ENCODE peak calls at places on chromosomes 13 and 19, in five cellular contexts. Q, K, S, W and G are unnamed samples.
A peak's percentile ranks its signal among the peaks of the same experiment; 100 is the strongest.

GRCh38 chr13:29520671-29521070 is 74.8 kb downstream of the SLC7A1 start:
- DNase-seq in Q (no peak), K (peak; percentile 49), S (peak; percentile 86), W (no peak), G (peak; percentile 63)

GRCh38 chr13:72141845-72142470 is 275.0 kb upstream of the DACH1 start:
- DNase-seq in Q (no peak), S (peak; percentile 64), W (no peak), K (peak; percentile 76), G (peak; percentile 79)

GRCh38 chr19:19745496-19746285 is 12.8 kb upstream of the ZNF14 start:
- DNase-seq in Q (no peak), W (no peak), K (no peak), S (no peak), G (no peak)

GRCh38 chr13:32255744-32256120 is 59.4 kb downstream of the ZAR1L start:
- DNase-seq in K (peak; percentile 75), S (peak; percentile 53), W (no peak), Q (no peak), G (peak; percentile 53)

GRCh38 chr13:48094404-48094780 is 512 bp downstream of the MED4 start:
- DNase-seq in W (no peak), Q (no peak), K (peak; percentile 4), S (no peak), G (no peak)

GRCh38 chr13:29703421-29703820 is 107.9 kb upstream of the SLC7A1 start:
- DNase-seq in Q (no peak), W (no peak), S (no peak), K (no peak), G (no peak)

GRCh38 chr19:30083125-30083681 is 141.2 kb downstream of the URI1 start:
- DNase-seq in S (no peak), W (no peak), K (no peak), Q (no peak), G (no peak)

GRCh38 chr19:2887391-2887914 is 13.3 kb upstream of the ZNF57 start:
- DNase-seq in S (peak; percentile 77), W (no peak), K (peak; percentile 73), Q (no peak), G (peak; percentile 85)

GRCh38 chr19:58575183-58576041 is 2.3 kb upstream of the MZF1 start:
- DNase-seq in K (peak; percentile 91), W (peak; percentile 76), S (peak; percentile 94), Q (peak; percentile 83), G (peak; percentile 93)

GRCh38 chr19:40614595-40615411 is 13.6 kb downstream of the LTBP4 start:
- DNase-seq in W (peak; percentile 85), K (peak; percentile 98), Q (peak; percentile 79), S (peak; percentile 97), G (peak; percentile 98)
- H3K4me3 ChIP-seq in W (peak overlapping the region; percentile 65), K (peak overlapping the region; percentile 55), Q (peak overlapping the region; percentile 83), S (peak overlapping the region; percentile 86), G (peak overlapping the region; percentile 92)

GRCh38 chr19:17069249-17069648 is 6.0 kb downstream of the HAUS8 start:
- DNase-seq in S (no peak), Q (no peak), W (no peak), K (no peak), G (no peak)
- TF ChIP-seq CTCF in S (no peak), Q (no peak), W (no peak), K (no peak), G (no peak)

GRCh38 chr13:98563071-98563470 is 13.8 kb downstream of the STK24 start:
- DNase-seq in W (no peak), Q (peak; percentile 54), K (no peak), S (no peak), G (no peak)
- H3K4me3 ChIP-seq in W (no peak overlapping the region), Q (peak overlapping the region; percentile 17), K (no peak overlapping the region), S (no peak overlapping the region), G (no peak overlapping the region)

DNA sequence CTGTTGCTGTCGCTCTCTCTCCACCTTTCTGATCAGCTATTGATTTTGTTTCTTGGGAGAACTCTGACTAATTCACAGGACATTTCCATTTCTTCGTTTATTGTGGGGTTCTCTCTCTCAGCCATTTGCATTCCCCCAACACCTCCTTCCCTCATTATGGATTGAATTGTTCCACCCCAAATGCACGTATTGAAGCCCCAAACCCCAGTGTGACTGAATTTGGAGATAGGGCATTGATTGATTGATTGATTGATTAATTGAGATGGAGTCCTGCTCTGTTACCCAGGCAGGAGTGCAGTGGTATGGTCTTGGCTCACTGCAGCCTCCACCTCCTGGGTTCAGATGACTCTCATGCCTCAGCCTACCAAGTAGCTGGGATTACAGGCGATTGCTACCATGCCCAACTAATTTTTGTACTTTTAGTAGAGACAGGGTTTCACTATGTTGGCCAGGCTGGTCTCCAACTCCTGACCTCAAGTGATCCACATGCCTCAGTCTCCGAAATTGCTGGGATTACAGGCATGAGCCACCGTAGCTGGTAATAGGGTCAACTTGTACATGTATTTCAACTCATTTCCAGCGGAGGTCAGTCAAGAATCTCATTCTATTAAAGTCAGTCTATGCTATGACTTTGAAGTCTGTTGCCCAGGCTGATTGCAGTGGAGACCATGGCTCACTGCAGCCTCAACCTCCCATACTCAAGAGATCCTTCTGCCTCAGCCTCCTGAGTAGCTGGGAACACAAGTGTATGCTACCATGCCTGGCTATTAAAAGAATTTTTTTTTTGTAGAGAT is 13.6 kb downstream of the NFILZ start:
- DNase-seq in S (no peak), Q (no peak), W (no peak), K (no peak), G (no peak)
- TF ChIP-seq CTCF in S (no peak), Q (no peak), W (no peak), K (no peak), G (no peak)

DNA sequence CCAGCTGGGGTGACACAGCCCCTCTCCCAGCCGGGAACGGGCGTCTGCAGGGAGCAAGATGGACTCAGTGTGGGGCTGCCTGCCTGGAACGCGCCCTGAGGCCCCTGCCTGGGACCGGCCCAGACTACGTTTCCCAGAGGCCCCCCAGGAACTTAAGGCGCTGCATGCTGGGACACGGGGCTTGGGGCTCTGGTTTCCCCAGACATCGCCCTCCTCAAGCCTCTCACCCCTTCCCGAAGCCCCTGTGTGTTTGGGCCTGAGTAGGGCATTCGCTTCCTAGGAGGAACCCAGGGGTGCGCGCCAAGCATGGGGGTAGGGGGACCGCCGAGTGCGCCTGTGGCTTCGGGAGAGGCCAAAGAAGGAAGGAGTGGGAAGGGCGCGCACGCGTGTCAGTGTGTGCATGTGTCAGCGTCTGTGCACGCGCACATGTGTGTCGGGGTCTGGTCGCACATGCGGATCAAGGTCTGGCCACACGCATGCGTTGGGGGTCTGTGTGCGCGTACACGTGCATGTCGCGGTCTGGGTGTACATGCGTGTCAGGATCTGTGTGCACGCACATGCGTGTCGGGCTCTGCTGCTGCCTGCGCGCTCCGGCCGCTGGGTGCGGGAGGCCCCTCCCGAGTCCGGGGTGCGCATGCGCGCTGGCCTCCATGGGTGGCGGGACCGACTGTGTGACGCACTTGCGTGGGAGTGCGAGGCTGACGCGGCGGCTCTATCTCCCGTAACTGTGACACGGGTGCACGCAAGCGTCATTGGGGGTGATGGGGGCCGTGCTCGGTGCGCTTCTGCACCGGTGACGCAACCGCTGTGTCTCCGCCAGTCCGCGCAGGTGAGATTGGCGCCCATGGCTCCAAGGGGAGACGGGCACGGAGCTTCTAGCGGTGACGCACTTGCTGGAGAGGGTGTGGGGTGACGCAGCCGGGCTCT is 16.2 kb downstream of the ZNF331 start:
- DNase-seq in Q (peak; percentile 85), K (peak; percentile 85), W (peak; percentile 79), S (peak; percentile 87), G (peak; percentile 94)
- H3K4me3 ChIP-seq in Q (peak overlapping the region; percentile 67), K (peak overlapping the region; percentile 75), W (peak overlapping the region; percentile 58), S (peak overlapping the region; percentile 58), G (peak overlapping the region; percentile 63)

DNA sequence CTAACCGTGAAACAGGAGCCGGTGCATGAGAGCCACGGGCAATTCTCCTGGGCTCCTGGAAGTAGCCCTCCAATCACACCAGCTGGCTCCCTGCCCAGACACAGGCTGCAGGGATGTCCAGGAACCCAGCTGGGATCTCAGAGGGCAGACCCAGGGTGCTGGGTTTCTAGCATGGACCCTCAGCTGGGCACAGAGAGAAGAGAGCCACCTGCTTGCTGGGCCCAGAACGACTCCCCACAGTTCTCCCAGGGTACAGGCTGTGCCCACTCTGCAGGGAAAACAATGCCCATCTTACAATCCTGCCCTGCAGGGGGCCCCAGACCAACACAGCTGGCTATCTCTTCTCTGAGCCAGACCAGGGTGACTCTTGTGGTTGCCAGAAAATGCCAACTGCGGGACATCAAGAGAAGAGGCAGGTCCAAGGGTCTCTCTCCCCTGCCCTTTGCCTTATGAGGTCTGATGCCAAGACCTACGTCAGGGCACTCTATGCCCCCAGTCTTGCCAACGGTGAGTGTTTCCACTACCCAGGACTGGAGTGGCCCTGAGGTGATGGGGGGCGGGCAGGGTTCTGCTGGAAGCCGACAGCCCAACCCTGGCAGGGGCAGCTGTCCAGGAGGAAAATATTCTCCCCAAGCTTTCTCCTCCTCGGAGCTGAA is 64.6 kb downstream of the CEBPG start:
- DNase-seq in Q (no peak), K (no peak), W (no peak), S (no peak), G (peak; percentile 29)
- TF ChIP-seq CTCF in Q (no peak), K (no peak), W (no peak), S (peak; percentile 11), G (peak; percentile 25)

GRCh38 chr19:54172764-54173699 is at the start of gene TMC4:
- DNase-seq in Q (peak; percentile 40), K (no peak), W (no peak), S (no peak), G (no peak)
- H3K4me3 ChIP-seq in Q (peak within 1 kb of the TSS; percentile 65), K (no peak within 1 kb of the TSS), W (peak within 1 kb of the TSS; percentile 9), S (no peak within 1 kb of the TSS), G (no peak within 1 kb of the TSS)

GRCh38 chr13:27868639-27869435 is 51.0 kb upstream of the PDX1 start:
- DNase-seq in K (peak; percentile 8), W (no peak), Q (no peak), S (peak; percentile 25), G (peak; percentile 22)

GRCh38 chr13:27869436-27870090 is 50.2 kb upstream of the PDX1 start:
- DNase-seq in W (no peak), Q (no peak), K (no peak), S (no peak), G (no peak)
- TF ChIP-seq CTCF in W (no peak), Q (no peak), K (no peak), S (no peak), G (no peak)

DNA sequence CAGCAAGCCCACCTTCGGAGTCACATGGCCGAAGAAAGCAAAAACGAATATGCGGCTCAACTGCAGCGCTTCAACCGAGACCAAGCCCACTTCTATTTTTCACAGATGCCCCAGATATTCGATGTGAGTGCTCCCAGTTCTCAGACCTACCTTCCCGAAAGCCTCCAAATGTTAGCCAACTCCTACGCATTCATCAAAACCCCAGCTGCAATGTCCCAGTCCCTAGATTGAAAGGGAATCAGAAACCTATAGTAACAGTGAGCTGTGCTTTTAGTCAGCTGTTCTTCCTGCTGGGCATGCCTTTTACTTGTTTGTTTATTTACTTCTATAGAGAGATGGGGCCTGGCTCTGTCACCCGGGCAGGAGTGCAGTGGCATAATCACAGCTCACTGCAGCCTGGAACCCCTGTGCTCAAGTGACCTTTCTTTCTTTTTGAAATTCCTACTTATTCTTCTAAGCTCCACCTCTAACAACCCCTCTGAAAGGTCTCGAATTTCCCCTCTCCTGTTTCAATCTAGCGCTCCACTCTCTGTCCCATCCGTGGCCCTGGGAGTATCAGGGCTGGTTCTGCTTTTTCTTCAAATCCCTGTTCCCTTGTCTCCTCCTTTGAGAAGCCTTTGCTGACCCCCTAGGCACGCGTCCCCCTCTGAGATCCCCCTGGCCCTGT is 4.4 kb downstream of the TRIP10 start:
- DNase-seq in S (peak; percentile 26), K (peak; percentile 49), W (no peak), Q (no peak), G (peak; percentile 31)
- H3K4me3 ChIP-seq in S (no peak overlapping the region), K (no peak overlapping the region), W (peak overlapping the region; percentile 22), Q (no peak overlapping the region), G (peak overlapping the region; percentile 10)